ENCODE peak calls at places on chromosomes 5 and 9, in nine cellular contexts. One of them, this sample, is unnamed.

GRCh38 chr9:27194401-27195091 is 85.5 kb downstream of the TEK start:
- DNase-seq in ovary: no peak
- DNase-seq in thyroid gland: no peak
- DNase-seq in breast epithelium: no peak
- DNase-seq in IMR-90: peak; percentile 87
- DNase-seq in tibial nerve: no peak
- DNase-seq in upper lobe of left lung: no peak
- DNase-seq in suprapubic skin: no peak
- DNase-seq in adrenal gland: no peak
- DNase-seq in this sample: no peak

GRCh38 chr9:111917201-111917600 is 20.6 kb downstream of the UGCG start:
- DNase-seq in ovary: no peak
- DNase-seq in thyroid gland: no peak
- DNase-seq in breast epithelium: no peak
- DNase-seq in IMR-90: no peak
- DNase-seq in tibial nerve: no peak
- DNase-seq in upper lobe of left lung: no peak
- DNase-seq in suprapubic skin: no peak
- DNase-seq in adrenal gland: no peak
- DNase-seq in this sample: no peak

GRCh38 chr5:34598177-34598794 is 57.8 kb upstream of the RAI14 start:
- DNase-seq in ovary: peak; percentile 31
- DNase-seq in thyroid gland: no peak
- DNase-seq in breast epithelium: no peak
- DNase-seq in IMR-90: peak; percentile 96
- DNase-seq in tibial nerve: no peak
- DNase-seq in upper lobe of left lung: no peak
- DNase-seq in suprapubic skin: no peak
- DNase-seq in adrenal gland: peak; percentile 60
- DNase-seq in this sample: no peak

GRCh38 chr5:107598958-107599357 is 71.8 kb downstream of the EFNA5 start:
- DNase-seq in ovary: no peak
- DNase-seq in thyroid gland: no peak
- DNase-seq in breast epithelium: no peak
- DNase-seq in IMR-90: no peak
- DNase-seq in tibial nerve: no peak
- DNase-seq in upper lobe of left lung: no peak
- DNase-seq in suprapubic skin: no peak
- DNase-seq in adrenal gland: no peak
- DNase-seq in this sample: no peak

GRCh38 chr5:19638461-19638860 is 349.5 kb downstream of the CDH18 start:
- DNase-seq in ovary: no peak
- DNase-seq in thyroid gland: no peak
- DNase-seq in breast epithelium: no peak
- DNase-seq in IMR-90: no peak
- DNase-seq in tibial nerve: no peak
- DNase-seq in upper lobe of left lung: no peak
- DNase-seq in suprapubic skin: no peak
- DNase-seq in adrenal gland: no peak
- DNase-seq in this sample: no peak

GRCh38 chr5:64649512-64649911 is 40.8 kb upstream of the SHISAL2B start:
- DNase-seq in ovary: no peak
- DNase-seq in thyroid gland: no peak
- DNase-seq in breast epithelium: no peak
- DNase-seq in IMR-90: no peak
- DNase-seq in tibial nerve: no peak
- DNase-seq in upper lobe of left lung: no peak
- DNase-seq in suprapubic skin: no peak
- DNase-seq in adrenal gland: no peak
- DNase-seq in this sample: no peak

GRCh38 chr9:91144782-91145181 is 216.9 kb downstream of the AUH start:
- DNase-seq in ovary: no peak
- DNase-seq in thyroid gland: no peak
- DNase-seq in breast epithelium: no peak
- DNase-seq in IMR-90: peak; percentile 71
- DNase-seq in tibial nerve: no peak
- DNase-seq in upper lobe of left lung: no peak
- DNase-seq in suprapubic skin: no peak
- DNase-seq in adrenal gland: no peak
- DNase-seq in this sample: no peak

GRCh38 chr5:76893294-76893693 is 43.5 kb downstream of the S100Z start:
- DNase-seq in ovary: no peak
- DNase-seq in thyroid gland: no peak
- DNase-seq in breast epithelium: no peak
- DNase-seq in IMR-90: no peak
- DNase-seq in tibial nerve: no peak
- DNase-seq in upper lobe of left lung: no peak
- DNase-seq in suprapubic skin: no peak
- DNase-seq in adrenal gland: no peak
- DNase-seq in this sample: no peak

GRCh38 chr9:134764870-134765269 is 115.7 kb upstream of the FCN2 start:
- DNase-seq in ovary: no peak
- DNase-seq in thyroid gland: peak; percentile 14
- DNase-seq in breast epithelium: no peak
- DNase-seq in IMR-90: no peak
- DNase-seq in tibial nerve: no peak
- DNase-seq in upper lobe of left lung: peak; percentile 65
- DNase-seq in suprapubic skin: no peak
- DNase-seq in adrenal gland: no peak
- DNase-seq in this sample: no peak

GRCh38 chr9:134766587-134766986 is 114.0 kb upstream of the FCN2 start:
- DNase-seq in ovary: no peak
- DNase-seq in thyroid gland: no peak
- DNase-seq in breast epithelium: no peak
- DNase-seq in IMR-90: no peak
- DNase-seq in tibial nerve: no peak
- DNase-seq in upper lobe of left lung: no peak
- DNase-seq in suprapubic skin: no peak
- DNase-seq in adrenal gland: no peak
- DNase-seq in this sample: no peak

GRCh38 chr9:134769084-134769455 is 111.5 kb upstream of the FCN2 start:
- DNase-seq in ovary: no peak
- DNase-seq in thyroid gland: no peak
- DNase-seq in breast epithelium: no peak
- DNase-seq in IMR-90: no peak
- DNase-seq in tibial nerve: no peak
- DNase-seq in upper lobe of left lung: no peak
- DNase-seq in suprapubic skin: no peak
- DNase-seq in adrenal gland: no peak
- DNase-seq in this sample: no peak

GRCh38 chr9:134768332-134769083 is 112.1 kb upstream of the FCN2 start:
- DNase-seq in ovary: no peak
- DNase-seq in thyroid gland: no peak
- DNase-seq in breast epithelium: no peak
- DNase-seq in IMR-90: no peak
- DNase-seq in tibial nerve: no peak
- DNase-seq in upper lobe of left lung: no peak
- DNase-seq in suprapubic skin: no peak
- DNase-seq in adrenal gland: no peak
- DNase-seq in this sample: no peak

GRCh38 chr9:134765785-134766184 is 114.8 kb upstream of the FCN2 start:
- DNase-seq in ovary: no peak
- DNase-seq in thyroid gland: no peak
- DNase-seq in breast epithelium: no peak
- DNase-seq in IMR-90: no peak
- DNase-seq in tibial nerve: no peak
- DNase-seq in upper lobe of left lung: no peak
- DNase-seq in suprapubic skin: no peak
- DNase-seq in adrenal gland: no peak
- DNase-seq in this sample: no peak
- H3K4me3 ChIP-seq in ovary: no peak overlapping the region
- H3K4me3 ChIP-seq in thyroid gland: no peak overlapping the region
- H3K4me3 ChIP-seq in breast epithelium: no peak overlapping the region
- H3K4me3 ChIP-seq in IMR-90: no peak overlapping the region
- H3K4me3 ChIP-seq in tibial nerve: no peak overlapping the region
- H3K4me3 ChIP-seq in upper lobe of left lung: no peak overlapping the region
- H3K4me3 ChIP-seq in suprapubic skin: no peak overlapping the region
- H3K4me3 ChIP-seq in adrenal gland: no peak overlapping the region
- H3K4me3 ChIP-seq in this sample: no peak overlapping the region

DNA sequence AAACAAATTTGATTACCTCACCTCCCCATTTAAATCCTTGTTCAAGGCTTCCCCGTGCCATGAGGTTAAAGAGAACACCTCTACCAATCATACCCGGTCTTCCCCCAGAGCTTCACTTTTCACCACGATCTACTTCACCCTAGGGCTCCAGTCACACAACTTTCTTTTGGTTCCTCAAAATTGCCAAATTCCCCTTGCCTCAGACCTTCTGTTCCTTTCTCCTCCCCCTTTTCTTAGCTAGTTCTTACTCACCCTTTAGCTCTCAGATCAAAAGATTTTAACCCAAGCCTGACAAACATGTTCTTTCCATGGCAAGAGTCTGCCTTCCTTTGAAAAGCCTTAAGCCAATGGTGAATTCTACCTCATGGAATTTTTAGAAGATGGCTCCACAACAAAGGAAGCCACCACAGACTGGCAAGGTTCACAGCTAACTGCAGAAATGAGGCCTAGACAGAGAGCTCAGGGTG is 56.7 kb downstream of the MAPKAP1 start:
- DNase-seq in ovary: no peak
- DNase-seq in thyroid gland: no peak
- DNase-seq in breast epithelium: no peak
- DNase-seq in IMR-90: peak; percentile 46
- DNase-seq in tibial nerve: no peak
- DNase-seq in upper lobe of left lung: no peak
- DNase-seq in suprapubic skin: no peak
- DNase-seq in adrenal gland: no peak
- DNase-seq in this sample: no peak
- TF ChIP-seq POLR2A in ovary: no peak
- TF ChIP-seq POLR2A in thyroid gland: no peak
- TF ChIP-seq POLR2A in breast epithelium: no peak
- TF ChIP-seq POLR2A in IMR-90: no peak
- TF ChIP-seq POLR2A in tibial nerve: no peak
- TF ChIP-seq POLR2A in upper lobe of left lung: no peak
- TF ChIP-seq POLR2A in suprapubic skin: no peak
- TF ChIP-seq POLR2A in adrenal gland: no peak
- TF ChIP-seq POLR2A in this sample: no peak

DNA sequence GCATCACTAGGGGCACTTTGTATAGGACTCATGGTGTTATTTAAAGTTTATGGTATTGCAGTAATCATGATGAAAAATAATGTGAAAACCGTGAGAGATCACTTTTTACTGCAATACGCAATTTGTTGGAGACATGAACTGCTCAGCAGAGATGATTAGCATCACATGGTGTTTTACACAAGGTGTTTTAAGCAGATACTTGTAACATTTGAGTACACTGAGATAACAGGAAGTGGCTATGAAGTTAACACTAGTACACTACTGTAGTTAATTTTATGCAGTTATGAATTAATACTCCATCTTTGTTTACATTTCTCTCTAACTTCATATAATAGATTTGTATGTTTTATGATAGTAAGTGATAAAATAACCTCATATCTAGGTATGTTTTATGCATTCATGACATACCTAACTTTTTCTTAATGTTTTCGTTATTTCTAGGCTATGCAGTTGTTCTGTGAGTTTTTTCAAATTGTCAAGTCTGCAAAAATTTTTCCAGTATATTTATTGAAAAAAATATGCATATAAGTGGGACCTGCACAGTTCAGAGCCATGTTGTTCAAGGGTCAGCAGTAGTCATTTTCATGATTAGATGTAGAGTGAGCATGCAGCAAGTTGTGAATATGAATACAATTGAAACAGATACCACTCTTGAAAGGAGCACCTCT is 13.0 kb downstream of the SUB1 start:
- DNase-seq in ovary: no peak
- DNase-seq in thyroid gland: no peak
- DNase-seq in breast epithelium: no peak
- DNase-seq in IMR-90: no peak
- DNase-seq in tibial nerve: no peak
- DNase-seq in upper lobe of left lung: no peak
- DNase-seq in suprapubic skin: no peak
- DNase-seq in adrenal gland: no peak
- DNase-seq in this sample: no peak
- H3K36me3 ChIP-seq in ovary: no peaks in the 10 kb centered on the region
- H3K36me3 ChIP-seq in thyroid gland: peaks cover 22% of the 10 kb centered on the region
- H3K36me3 ChIP-seq in breast epithelium: no peaks in the 10 kb centered on the region
- H3K36me3 ChIP-seq in IMR-90: peaks cover 25% of the 10 kb centered on the region
- H3K36me3 ChIP-seq in tibial nerve: peaks cover 8% of the 10 kb centered on the region
- H3K36me3 ChIP-seq in upper lobe of left lung: peaks cover 14% of the 10 kb centered on the region
- H3K36me3 ChIP-seq in suprapubic skin: peaks cover 58% of the 10 kb centered on the region
- H3K36me3 ChIP-seq in adrenal gland: peaks cover 54% of the 10 kb centered on the region
- H3K36me3 ChIP-seq in this sample: peaks cover 77% of the 10 kb centered on the region

GRCh38 chr5:1959231-1959630 is 76.5 kb upstream of the IRX4 start:
- DNase-seq in ovary: no peak
- DNase-seq in thyroid gland: no peak
- DNase-seq in breast epithelium: no peak
- DNase-seq in IMR-90: no peak
- DNase-seq in tibial nerve: no peak
- DNase-seq in upper lobe of left lung: no peak
- DNase-seq in suprapubic skin: no peak
- DNase-seq in adrenal gland: no peak
- DNase-seq in this sample: no peak

GRCh38 chr5:1959911-1960581 is 77.3 kb upstream of the IRX4 start:
- DNase-seq in ovary: no peak
- DNase-seq in thyroid gland: no peak
- DNase-seq in breast epithelium: no peak
- DNase-seq in IMR-90: no peak
- DNase-seq in tibial nerve: no peak
- DNase-seq in upper lobe of left lung: no peak
- DNase-seq in suprapubic skin: no peak
- DNase-seq in adrenal gland: no peak
- DNase-seq in this sample: no peak

GRCh38 chr5:1961952-1962595 is 79.3 kb upstream of the IRX4 start:
- DNase-seq in ovary: no peak
- DNase-seq in thyroid gland: no peak
- DNase-seq in breast epithelium: no peak
- DNase-seq in IMR-90: no peak
- DNase-seq in tibial nerve: no peak
- DNase-seq in upper lobe of left lung: no peak
- DNase-seq in suprapubic skin: no peak
- DNase-seq in adrenal gland: no peak
- DNase-seq in this sample: no peak

GRCh38 chr5:1961304-1961946 is 78.7 kb upstream of the IRX4 start:
- DNase-seq in ovary: no peak
- DNase-seq in thyroid gland: no peak
- DNase-seq in breast epithelium: no peak
- DNase-seq in IMR-90: no peak
- DNase-seq in tibial nerve: no peak
- DNase-seq in upper lobe of left lung: no peak
- DNase-seq in suprapubic skin: no peak
- DNase-seq in adrenal gland: no peak
- DNase-seq in this sample: no peak

DNA sequence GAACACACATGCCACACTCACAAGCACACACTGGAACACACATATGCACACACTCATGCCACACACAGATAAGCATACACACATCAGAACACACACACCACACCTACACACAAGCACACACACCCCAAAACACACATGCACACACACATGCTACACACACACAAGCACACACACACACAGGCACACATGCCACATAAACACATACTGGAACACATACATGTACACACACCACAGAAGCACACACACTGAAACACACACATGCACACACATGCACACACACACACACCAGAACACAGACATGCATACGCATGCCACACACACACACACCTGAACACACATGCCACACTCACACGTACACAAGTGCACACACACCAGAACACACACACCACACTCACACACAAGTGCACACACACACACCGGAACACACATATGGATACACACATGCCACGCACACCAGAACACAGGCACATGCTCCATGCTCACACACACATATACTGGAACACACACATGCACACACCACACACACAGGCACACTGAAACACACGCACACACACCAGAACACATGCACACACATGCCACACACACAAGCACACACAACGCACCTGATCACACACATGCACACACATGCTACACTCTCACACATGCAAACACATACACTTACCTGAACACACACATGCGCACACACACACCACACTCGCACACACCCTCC is 78.0 kb upstream of the IRX4 start:
- DNase-seq in ovary: no peak
- DNase-seq in thyroid gland: no peak
- DNase-seq in breast epithelium: no peak
- DNase-seq in IMR-90: no peak
- DNase-seq in tibial nerve: no peak
- DNase-seq in upper lobe of left lung: no peak
- DNase-seq in suprapubic skin: no peak
- DNase-seq in adrenal gland: no peak
- DNase-seq in this sample: no peak
- H3K4me3 ChIP-seq in ovary: no peak overlapping the region
- H3K4me3 ChIP-seq in thyroid gland: no peak overlapping the region
- H3K4me3 ChIP-seq in breast epithelium: no peak overlapping the region
- H3K4me3 ChIP-seq in IMR-90: no peak overlapping the region
- H3K4me3 ChIP-seq in tibial nerve: no peak overlapping the region
- H3K4me3 ChIP-seq in upper lobe of left lung: no peak overlapping the region
- H3K4me3 ChIP-seq in suprapubic skin: no peak overlapping the region
- H3K4me3 ChIP-seq in adrenal gland: no peak overlapping the region
- H3K4me3 ChIP-seq in this sample: no peak overlapping the region